ENCODE peak calls at places on chromosomes 4 and X, in five cellular contexts. Z, F, A, X and S are unnamed samples.
A peak's percentile ranks its signal among the peaks of the same experiment; 100 is the strongest.

GRCh38 chr4:82799006-82799881 is 648 bp upstream of the SCD5 start:
- DNase-seq in X (no peak), F (no peak), A (no peak), Z (no peak), S (no peak)

GRCh38 chr4:133565379-133565778 is 416.3 kb downstream of the PCDH10 start:
- DNase-seq in F (no peak), A (peak; percentile 86), Z (no peak), X (peak; percentile 74), S (peak; percentile 88)

GRCh38 chrX:35150642-35151239 is 208.1 kb downstream of the FAM47B start:
- DNase-seq in Z (no peak), X (no peak), F (no peak), A (no peak), S (no peak)

GRCh38 chr4:14646831-14647230 is 355.4 kb upstream of the CPEB2 start:
- DNase-seq in X (peak; percentile 79), F (no peak), Z (no peak), A (peak; percentile 56), S (no peak)

GRCh38 chrX:13697440-13697839 is 8.5 kb downstream of the RAB9A start:
- DNase-seq in Z (no peak), F (no peak), A (no peak), X (no peak), S (no peak)

GRCh38 chrX:49247916-49248811 is 12.9 kb downstream of the CCDC22 start:
- DNase-seq in F (no peak), Z (no peak), A (no peak), X (no peak), S (no peak)

GRCh38 chr4:150108693-150109092 is 30.4 kb downstream of the DCLK2 start:
- DNase-seq in X (no peak), F (no peak), A (no peak), Z (no peak), S (no peak)

GRCh38 chr4:45662996-45663395 is 460.9 kb downstream of the GABRG1 start:
- DNase-seq in A (peak; percentile 80), Z (no peak), X (peak; percentile 17), F (no peak), S (peak; percentile 62)

GRCh38 chrX:74291577-74291963 is 12.4 kb upstream of the ZCCHC13 start:
- DNase-seq in F (no peak), Z (no peak), X (no peak), A (peak; percentile 2), S (no peak)

GRCh38 chr4:24702266-24702665 is 93.1 kb upstream of the SOD3 start:
- DNase-seq in Z (no peak), A (no peak), X (no peak), F (no peak), S (no peak)

GRCh38 chrX:40085086-40085551 is 12.6 kb downstream of the BCOR start:
- DNase-seq in X (no peak), Z (no peak), A (no peak), F (no peak), S (peak; percentile 50)

GRCh38 chrX:65522739-65523372 is 11.7 kb downstream of the LAS1L start:
- DNase-seq in Z (no peak), A (peak; percentile 10), F (no peak), X (peak; percentile 55), S (no peak)